ENCODE peak calls at places on chromosomes 2 and 18, in ten cellular contexts. S is glutamatergic neuron, P is omental fat pad, Q is astrocyte, G is heart left ventricle, J is upper lobe of left lung, X is B cell, K is GM12865, E is ovary, T is neural crest cell. Z is an unnamed sample.

GRCh38 chr2:173720310-173720709 is 244.9 kb downstream of the SP3 start:
- DNase-seq in S (no peak), E (no peak), Q (peak; percentile 42), J (no peak), P (no peak), G (no peak), T (no peak), X (no peak), K (no peak), Z (no peak)

GRCh38 chr2:210955591-210955990 is 399.2 kb downstream of the CPS1 start:
- DNase-seq in X (no peak), J (no peak), K (no peak), G (no peak), S (no peak), E (no peak), Q (peak; percentile 87), P (no peak), T (no peak), Z (no peak)

GRCh38 chr2:179049546-179050311 is at the start of gene CCDC141:
- DNase-seq in Q (no peak), X (peak; percentile 32), E (no peak), P (no peak), K (peak; percentile 52), T (no peak), G (peak; percentile 65), S (no peak), J (no peak), Z (peak; percentile 31)

GRCh38 chr2:85712849-85713612 is 18.9 kb downstream of the GNLY start:
- DNase-seq in E (no peak), G (peak; percentile 49), S (no peak), P (no peak), T (no peak), X (no peak), J (peak; percentile 83), K (no peak), Q (peak; percentile 73), Z (no peak)

GRCh38 chr18:52339891-52340371 is at the start of gene DCC:
- DNase-seq in E (no peak), X (no peak), K (peak; percentile 54), Q (peak; percentile 58), P (no peak), T (peak; percentile 67), S (peak; percentile 75), G (peak; percentile 9), J (peak; percentile 32), Z (peak; percentile 28)

GRCh38 chr2:8803658-8804379 is 33.6 kb downstream of the KIDINS220 start:
- DNase-seq in X (no peak), S (no peak), Q (peak; percentile 93), P (no peak), T (no peak), J (no peak), G (peak; percentile 25), E (no peak), K (peak; percentile 84), Z (peak; percentile 64)

GRCh38 chr2:213232649-213233437 is 51.4 kb upstream of the SPAG16 start:
- DNase-seq in E (no peak), T (no peak), G (no peak), X (peak; percentile 13), J (no peak), S (no peak), K (peak; percentile 99), Q (peak; percentile 26), P (no peak), Z (peak; percentile 29)

GRCh38 chr2:198476007-198476406 is 671.6 kb downstream of the PLCL1 start:
- DNase-seq in K (no peak), T (no peak), X (no peak), E (no peak), Q (no peak), G (no peak), P (no peak), S (no peak), J (no peak), Z (no peak)

GRCh38 chr2:128362889-128363228 is 44.2 kb upstream of the HS6ST1 start:
- DNase-seq in E (peak; percentile 36), T (no peak), S (no peak), Q (peak; percentile 83), G (no peak), P (no peak), X (no peak), K (no peak), J (no peak), Z (no peak)

GRCh38 chr18:36025025-36025424 is 42.3 kb downstream of the RPRD1A start:
- DNase-seq in J (no peak), K (no peak), S (no peak), T (no peak), G (no peak), Q (peak; percentile 76), E (no peak), X (no peak), P (no peak), Z (no peak)

GRCh38 chr2:215407061-215407460 is 28.8 kb downstream of the FN1 start:
- DNase-seq in X (no peak), Q (no peak), K (no peak), G (no peak), T (no peak), P (no peak), E (no peak), J (no peak), S (no peak), Z (no peak)

GRCh38 chr2:239544141-239544800 is 143.5 kb upstream of the HDAC4 start:
- DNase-seq in Q (peak; percentile 7), T (no peak), S (peak; percentile 2), E (no peak), J (no peak), K (no peak), G (no peak), X (no peak), P (peak; percentile 18), Z (no peak)

GRCh38 chr2:121120991-121121390 is 164.0 kb downstream of the TFCP2L1 start:
- DNase-seq in T (no peak), G (no peak), Q (no peak), K (no peak), S (no peak), P (no peak), X (no peak), E (no peak), J (no peak), Z (no peak)

GRCh38 chr2:74915743-74916142 is 42.7 kb upstream of the POLE4 start:
- DNase-seq in Q (peak; percentile 55), E (no peak), X (no peak), S (no peak), P (no peak), K (peak; percentile 34), J (no peak), G (no peak), T (no peak), Z (no peak)

GRCh38 chr2:235116885-235117492 is 165.2 kb downstream of the SH3BP4 start:
- DNase-seq in K (peak; percentile 3), S (no peak), Q (peak; percentile 29), P (no peak), T (no peak), E (no peak), G (no peak), J (no peak), X (peak; percentile 32), Z (no peak)

GRCh38 chr2:98839292-98839691 is 96.7 kb downstream of the CRACDL start:
- DNase-seq in E (no peak), T (no peak), X (no peak), Q (peak; percentile 23), K (no peak), S (no peak), G (no peak), P (no peak), J (no peak), Z (no peak)

GRCh38 chr18:56789889-56790180 is 138.7 kb downstream of the WDR7 start:
- DNase-seq in T (no peak), G (no peak), Q (no peak), J (no peak), P (no peak), S (no peak), E (no peak), X (no peak), K (no peak), Z (no peak)
- TF ChIP-seq CTCF in T (no peak), G (no peak), Q (no peak), J (no peak), P (no peak), S (peak; percentile 48), E (no peak), X (peak; percentile 1), K (no peak), Z (no peak)

DNA sequence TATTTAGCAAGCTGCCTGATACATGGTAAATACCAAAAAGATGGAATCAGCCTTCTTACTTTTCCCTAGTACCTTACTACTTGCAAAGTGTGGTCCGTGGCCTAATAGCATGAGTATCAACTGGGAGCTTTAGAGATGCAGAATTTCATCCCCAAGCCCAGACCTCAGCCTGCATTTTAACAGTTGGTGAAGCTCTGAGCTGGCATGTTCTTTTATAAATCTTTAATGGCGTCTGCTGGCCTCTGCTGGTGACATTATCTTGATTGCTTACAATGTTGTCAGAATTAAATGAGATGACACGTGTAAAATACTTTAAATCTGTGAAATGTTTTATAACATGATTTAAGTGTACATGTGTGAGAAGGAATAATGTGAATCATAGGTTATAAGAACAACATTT is 115.1 kb upstream of the NOSTRIN start:
- DNase-seq in P (no peak), E (no peak), T (no peak), K (peak; percentile 23), G (no peak), J (no peak), Q (peak; percentile 32), X (no peak), S (no peak), Z (no peak)
- TF ChIP-seq CTCF in P (no peak), E (no peak), T (no peak), K (no peak), G (peak; percentile 51), J (no peak), Q (peak; percentile 9), X (peak; percentile 45), S (no peak), Z (peak; percentile 51)

DNA sequence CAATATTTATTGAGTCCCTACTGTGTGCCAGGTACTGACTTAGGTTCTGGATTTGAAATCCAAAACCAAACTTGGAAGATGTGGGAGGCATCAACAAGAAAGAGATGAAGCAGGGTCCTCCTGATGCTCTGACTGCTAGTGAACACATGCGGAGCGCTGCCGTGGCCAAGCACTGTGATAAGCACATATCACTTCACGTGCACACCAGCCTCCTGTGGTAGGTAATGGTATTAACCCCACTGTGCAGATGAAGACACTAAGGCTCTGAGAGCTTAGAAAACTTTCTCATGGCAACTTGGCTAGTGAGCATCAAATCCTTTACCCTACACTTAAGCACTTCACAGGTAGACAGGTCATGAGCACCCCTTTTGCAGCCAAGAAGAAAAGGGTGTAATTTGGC is 216.1 kb downstream of the HAUS1 start:
- DNase-seq in G (no peak), Q (no peak), S (no peak), K (no peak), P (no peak), E (no peak), J (no peak), X (no peak), T (no peak), Z (no peak)
- TF ChIP-seq CTCF in G (no peak), Q (no peak), S (peak; percentile 23), K (peak; percentile 2), P (no peak), E (no peak), J (no peak), X (no peak), T (peak; percentile 24), Z (no peak)

DNA sequence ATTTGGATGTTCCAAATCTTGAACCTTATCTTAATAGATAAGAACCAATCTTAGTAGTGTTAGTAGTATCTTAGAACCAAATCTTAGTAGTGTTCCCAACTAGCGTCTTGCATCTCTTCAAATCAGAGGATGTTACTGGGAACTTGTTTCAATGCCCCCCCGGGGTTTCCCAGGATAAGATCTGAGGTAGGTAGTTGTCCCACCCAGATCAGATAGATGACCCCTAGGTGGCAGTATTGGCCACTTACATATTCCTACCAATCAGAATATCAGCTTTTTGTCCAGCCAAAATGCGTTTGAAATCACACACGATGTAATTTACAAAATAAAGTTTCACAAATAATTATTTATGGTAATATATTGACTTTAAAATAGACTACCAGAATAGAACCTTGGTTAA is 314.8 kb downstream of the MBD2 start:
- DNase-seq in G (no peak), P (no peak), T (no peak), X (no peak), K (peak; percentile 69), Q (no peak), S (no peak), J (no peak), E (no peak), Z (no peak)
- TF ChIP-seq CTCF in G (no peak), P (no peak), T (no peak), X (no peak), K (peak; percentile 66), Q (no peak), S (peak; percentile 71), J (no peak), E (no peak), Z (peak; percentile 28)

Z was measured in GM10248.